ENCODE peak calls at places on chromosomes 2 and 18, in five cellular contexts. One of them, this sample, is unnamed.
A peak's percentile ranks its signal among the peaks of the same experiment; 100 is the strongest.

GRCh38 chr2:142435847-142436246 is 305.0 kb upstream of the LRP1B start:
- DNase-seq in fibroblast of lung: no peak
- DNase-seq in NCI-H1092: no peak
- DNase-seq in activated CD8-positive, alpha-beta memory T cell treated with anti-CD3 and anti-CD28 coated beads for 24 hours: no peak
- DNase-seq in endothelial cell: no peak
- DNase-seq in this sample: no peak

GRCh38 chr2:169001116-169001815 is 29.9 kb downstream of the ABCB11 start:
- DNase-seq in fibroblast of lung: peak; percentile 64
- DNase-seq in NCI-H1092: no peak
- DNase-seq in activated CD8-positive, alpha-beta memory T cell treated with anti-CD3 and anti-CD28 coated beads for 24 hours: no peak
- DNase-seq in endothelial cell: no peak
- DNase-seq in this sample: no peak

GRCh38 chr2:96532641-96533291 is 3.8 kb upstream of the ARID5A start:
- DNase-seq in fibroblast of lung: no peak
- DNase-seq in NCI-H1092: no peak
- DNase-seq in activated CD8-positive, alpha-beta memory T cell treated with anti-CD3 and anti-CD28 coated beads for 24 hours: no peak
- DNase-seq in endothelial cell: no peak
- DNase-seq in this sample: no peak

GRCh38 chr2:180312542-180312941 is 305.4 kb upstream of the CWC22 start:
- DNase-seq in fibroblast of lung: no peak
- DNase-seq in NCI-H1092: no peak
- DNase-seq in activated CD8-positive, alpha-beta memory T cell treated with anti-CD3 and anti-CD28 coated beads for 24 hours: no peak
- DNase-seq in endothelial cell: no peak
- DNase-seq in this sample: no peak

GRCh38 chr2:219001100-219001576 is 7.9 kb upstream of the CRYBA2 start:
- DNase-seq in fibroblast of lung: no peak
- DNase-seq in NCI-H1092: no peak
- DNase-seq in activated CD8-positive, alpha-beta memory T cell treated with anti-CD3 and anti-CD28 coated beads for 24 hours: no peak
- DNase-seq in endothelial cell: no peak
- DNase-seq in this sample: no peak

GRCh38 chr18:74544898-74545297 is 10.6 kb downstream of the CNDP1 start:
- DNase-seq in fibroblast of lung: no peak
- DNase-seq in NCI-H1092: no peak
- DNase-seq in activated CD8-positive, alpha-beta memory T cell treated with anti-CD3 and anti-CD28 coated beads for 24 hours: no peak
- DNase-seq in endothelial cell: no peak
- DNase-seq in this sample: no peak

GRCh38 chr2:199946196-199946595 is 9.1 kb downstream of the TYW5 start:
- DNase-seq in fibroblast of lung: no peak
- DNase-seq in NCI-H1092: no peak
- DNase-seq in activated CD8-positive, alpha-beta memory T cell treated with anti-CD3 and anti-CD28 coated beads for 24 hours: no peak
- DNase-seq in endothelial cell: no peak
- DNase-seq in this sample: no peak

GRCh38 chr2:6772366-6772710 is 93.4 kb downstream of the CMPK2 start:
- DNase-seq in fibroblast of lung: peak; percentile 72
- DNase-seq in NCI-H1092: no peak
- DNase-seq in activated CD8-positive, alpha-beta memory T cell treated with anti-CD3 and anti-CD28 coated beads for 24 hours: no peak
- DNase-seq in endothelial cell: no peak
- DNase-seq in this sample: no peak

This sample was measured in NCI-H774.